ENCODE peak calls at places on chromosomes 4 and X, in nine cellular contexts. F, V, U, A, J, Z, S, H and C are unnamed samples.

GRCh38 chr4:118282692-118283091 is 70.1 kb downstream of the PRSS12 start:
- DNase-seq in F (no peak), V (no peak), U (no peak), A (no peak), J (peak; percentile 79), Z (peak; percentile 61), S (no peak), H (no peak), C (no peak)

GRCh38 chr4:94232519-94232918 is 24.9 kb downstream of the SMARCAD1 start:
- DNase-seq in F (no peak), V (no peak), U (no peak), A (no peak), J (no peak), Z (no peak), S (no peak), H (no peak), C (no peak)

GRCh38 chr4:81392164-81392563 is 79.5 kb downstream of the RASGEF1B start:
- DNase-seq in F (no peak), V (no peak), U (no peak), A (no peak), J (no peak), Z (no peak), S (no peak), H (no peak), C (no peak)

GRCh38 chr4:47862297-47862696 is 24.4 kb upstream of the CORIN start:
- DNase-seq in F (no peak), V (no peak), U (no peak), A (no peak), J (peak; percentile 35), Z (peak; percentile 80), S (no peak), H (no peak), C (no peak)

GRCh38 chrX:105564536-105564935 is 257.8 kb upstream of the NRK start:
- DNase-seq in F (no peak), V (no peak), U (no peak), A (no peak), J (peak; percentile 70), Z (peak; percentile 86), S (no peak), H (no peak), C (no peak)

GRCh38 chr4:78585633-78586032 is 34.1 kb downstream of the ANXA3 start:
- DNase-seq in F (no peak), V (no peak), U (no peak), A (no peak), J (no peak), Z (no peak), S (no peak), H (no peak), C (no peak)

GRCh38 chr4:84796388-84796787 is 170.1 kb downstream of the WDFY3 start:
- DNase-seq in F (no peak), V (no peak), U (no peak), A (no peak), J (no peak), Z (no peak), S (no peak), H (no peak), C (no peak)

GRCh38 chrX:28639502-28639901 is 52.3 kb downstream of the IL1RAPL1 start:
- DNase-seq in F (no peak), V (no peak), U (no peak), A (no peak), J (peak; percentile 12), Z (peak; percentile 37), S (no peak), H (no peak), C (no peak)

GRCh38 chr4:48909697-48910096 is 3.1 kb upstream of the OCIAD2 start:
- DNase-seq in F (no peak), V (no peak), U (no peak), A (peak; percentile 55), J (peak; percentile 96), Z (peak; percentile 97), S (no peak), H (no peak), C (no peak)

GRCh38 chr4:56655209-56655626 is 25.9 kb downstream of the HOPX start:
- DNase-seq in F (peak; percentile 47), V (peak; percentile 3), U (peak; percentile 5), A (no peak), J (no peak), Z (no peak), S (peak; percentile 9), H (peak; percentile 73), C (no peak)

GRCh38 chr4:161585011-161585410 is 578.8 kb downstream of the FSTL5 start:
- DNase-seq in F (no peak), V (no peak), U (no peak), A (no peak), J (no peak), Z (no peak), S (no peak), H (no peak), C (no peak)

GRCh38 chr4:25177147-25177546 is 16.9 kb upstream of the SEPSECS start:
- DNase-seq in F (no peak), V (no peak), U (no peak), A (no peak), J (no peak), Z (no peak), S (no peak), H (no peak), C (no peak)

GRCh38 chrX:31331045-31331444 is 259.2 kb upstream of the FTHL17 start:
- DNase-seq in F (no peak), V (no peak), U (no peak), A (no peak), J (no peak), Z (no peak), S (no peak), H (no peak), C (no peak)

GRCh38 chrX:102899940-102900916 is 36.8 kb upstream of the RAB40AL start:
- DNase-seq in F (peak; percentile 53), V (peak; percentile 68), U (peak; percentile 46), A (peak; percentile 75), J (peak; percentile 75), Z (peak; percentile 82), S (peak; percentile 18), H (peak; percentile 75), C (peak; percentile 2)

GRCh38 chr4:57103051-57103450 is 7.1 kb downstream of the IGFBP7 start:
- DNase-seq in F (peak; percentile 73), V (no peak), U (no peak), A (no peak), J (peak; percentile 63), Z (peak; percentile 54), S (no peak), H (no peak), C (no peak)

GRCh38 chr4:7288751-7289523 is 96.6 kb downstream of the SORCS2 start:
- DNase-seq in F (no peak), V (no peak), U (no peak), A (no peak), J (no peak), Z (no peak), S (no peak), H (no peak), C (no peak)